ENCODE peak calls at places on chromosomes 6 and 20, in ten cellular contexts. F is cardiac fibroblast; X is GOT3; W is ELF-1; M is aorta; D is adipocyte; G is NK-92 treated with Interleukin-12 subunit alpha and Interleukin-12 subunit beta, amount 100 ng/mL, for 24 hours; J is skeletal muscle cell; S is HAP-1; O is Calu3. V is an unnamed sample.
A peak's percentile ranks its signal among the peaks of the same experiment; 100 is the strongest.

GRCh38 chr6:131995924-131996323 is 44.8 kb upstream of the CCN2 start:
- DNase-seq in F (peak; percentile 94), X (no peak), W (no peak), M (no peak), D (peak; percentile 79), G (no peak), J (peak; percentile 80), S (no peak), O (no peak), V (no peak)

GRCh38 chr20:57323034-57323433 is 6.6 kb upstream of the SPO11 start:
- DNase-seq in F (peak; percentile 2), X (peak; percentile 19), W (peak; percentile 90), M (no peak), D (peak; percentile 26), G (no peak), J (peak; percentile 7), S (no peak), O (peak; percentile 28), V (peak; percentile 18)

GRCh38 chr6:167479967-167480653 is 155.2 kb downstream of the TTLL2 start:
- DNase-seq in F (no peak), X (no peak), W (peak; percentile 68), M (no peak), D (no peak), G (no peak), J (no peak), S (peak; percentile 31), O (no peak), V (no peak)

GRCh38 chr6:30884521-30885480 is 482 bp downstream of the DDR1 start:
- DNase-seq in F (peak; percentile 17), X (no peak), W (peak; percentile 68), M (peak; percentile 72), D (peak; percentile 90), G (no peak), J (no peak), S (peak; percentile 21), O (peak; percentile 74), V (peak; percentile 62)

GRCh38 chr20:53857723-53858236 is 212.6 kb downstream of the BCAS1 start:
- DNase-seq in F (no peak), X (no peak), W (peak; percentile 76), M (no peak), D (no peak), G (no peak), J (no peak), S (peak; percentile 35), O (no peak), V (peak; percentile 76)

GRCh38 chr6:27617046-27617687 is 144.3 kb upstream of the ZNF184 start:
- DNase-seq in F (peak; percentile 59), X (no peak), W (peak; percentile 34), M (no peak), D (peak; percentile 56), G (no peak), J (no peak), S (peak; percentile 11), O (no peak), V (no peak)

GRCh38 chr6:78089551-78089950 is 436.7 kb downstream of the MEI4 start:
- DNase-seq in F (no peak), X (no peak), W (no peak), M (no peak), D (no peak), G (no peak), J (no peak), S (no peak), O (no peak), V (no peak)

GRCh38 chr6:52336919-52337561 is 24.9 kb upstream of the PAQR8 start:
- DNase-seq in F (no peak), X (no peak), W (no peak), M (no peak), D (no peak), G (no peak), J (no peak), S (no peak), O (no peak), V (no peak)

GRCh38 chr6:69693749-69694148 is 103.1 kb downstream of the LMBRD1 start:
- DNase-seq in F (peak; percentile 55), X (no peak), W (no peak), M (no peak), D (peak; percentile 69), G (no peak), J (peak; percentile 7), S (no peak), O (no peak), V (no peak)

GRCh38 chr20:38321959-38322598 is 18.1 kb downstream of the BPI start:
- DNase-seq in F (peak; percentile 83), X (no peak), W (peak; percentile 49), M (no peak), D (peak; percentile 84), G (no peak), J (peak; percentile 33), S (no peak), O (peak; percentile 76), V (no peak)

GRCh38 chr6:29792123-29793035 is 35.2 kb upstream of the HLA-G start:
- DNase-seq in F (peak; percentile 24), X (no peak), W (no peak), M (peak; percentile 85), D (peak; percentile 49), G (no peak), J (no peak), S (no peak), O (peak; percentile 50), V (peak; percentile 58)

GRCh38 chr6:111766524-111766857 is 106.8 kb downstream of the FYN start:
- DNase-seq in F (no peak), X (no peak), W (no peak), M (no peak), D (no peak), G (no peak), J (no peak), S (no peak), O (no peak), V (no peak)

GRCh38 chr6:143267740-143268139 is 182.8 kb downstream of the ADAT2 start:
- DNase-seq in F (no peak), X (no peak), W (no peak), M (no peak), D (peak; percentile 41), G (no peak), J (no peak), S (no peak), O (no peak), V (no peak)

GRCh38 chr20:21105429-21106170 is 558 bp downstream of the LINC00237 start:
- DNase-seq in F (no peak), X (no peak), W (peak; percentile 60), M (no peak), D (peak; percentile 37), G (no peak), J (no peak), S (no peak), O (no peak), V (no peak)

GRCh38 chr6:122610690-122611455 is 668 bp downstream of the PKIB start:
- DNase-seq in F (peak; percentile 14), X (no peak), W (peak; percentile 57), M (peak; percentile 66), D (peak; percentile 17), G (no peak), J (no peak), S (no peak), O (peak; percentile 73), V (peak; percentile 72)

GRCh38 chr20:33490934-33491656 is 1.2 kb downstream of the CBFA2T2 start:
- DNase-seq in F (peak; percentile 13), X (no peak), W (no peak), M (no peak), D (peak; percentile 25), G (no peak), J (no peak), S (no peak), O (no peak), V (no peak)

GRCh38 chr6:2560140-2560818 is 190.4 kb downstream of the MYLK4 start:
- DNase-seq in F (no peak), X (no peak), W (no peak), M (no peak), D (no peak), G (no peak), J (no peak), S (no peak), O (no peak), V (no peak)

GRCh38 chr6:124054034-124054433 is 250.4 kb downstream of the NKAIN2 start:
- DNase-seq in F (no peak), X (no peak), W (no peak), M (no peak), D (no peak), G (no peak), J (no peak), S (no peak), O (no peak), V (no peak)

GRCh38 chr6:44530209-44530909 is 142.9 kb downstream of the CDC5L start:
- DNase-seq in F (no peak), X (no peak), W (no peak), M (no peak), D (peak; percentile 11), G (no peak), J (no peak), S (no peak), O (no peak), V (no peak)

GRCh38 chr6:142839686-142840040 is 105.3 kb downstream of the HIVEP2 start:
- DNase-seq in F (peak; percentile 28), X (no peak), W (no peak), M (no peak), D (no peak), G (no peak), J (no peak), S (no peak), O (no peak), V (no peak)

GRCh38 chr20:12965880-12966270 is 42.9 kb upstream of the SPTLC3 start:
- DNase-seq in F (no peak), X (no peak), W (no peak), M (no peak), D (no peak), G (no peak), J (no peak), S (no peak), O (no peak), V (no peak)

GRCh38 chr20:63754008-63754407 is 14.4 kb downstream of the SLC2A4RG start:
- DNase-seq in F (no peak), X (no peak), W (peak; percentile 34), M (no peak), D (no peak), G (no peak), J (no peak), S (no peak), O (no peak), V (no peak)

GRCh38 chr6:144064831-144065668 is 30.3 kb downstream of the SF3B5 start:
- DNase-seq in F (no peak), X (no peak), W (peak; percentile 6), M (no peak), D (no peak), G (no peak), J (no peak), S (no peak), O (no peak), V (peak; percentile 70)

GRCh38 chr6:33927551-33927950 is 123.7 kb upstream of the MLN start:
- DNase-seq in F (peak; percentile 73), X (no peak), W (no peak), M (no peak), D (peak; percentile 7), G (no peak), J (peak; percentile 33), S (no peak), O (no peak), V (no peak)

GRCh38 chr6:105250523-105250922 is 70.7 kb upstream of the POPDC3 start:
- DNase-seq in F (no peak), X (no peak), W (no peak), M (no peak), D (no peak), G (no peak), J (no peak), S (no peak), O (no peak), V (no peak)

GRCh38 chr6:73314577-73315492 is 39.2 kb downstream of the DPPA5 start:
- DNase-seq in F (no peak), X (no peak), W (peak; percentile 35), M (no peak), D (no peak), G (no peak), J (no peak), S (no peak), O (no peak), V (no peak)

GRCh38 chr20:46430921-46431712 is 24.7 kb upstream of the ELMO2 start:
- DNase-seq in F (no peak), X (no peak), W (no peak), M (no peak), D (no peak), G (no peak), J (no peak), S (no peak), O (no peak), V (no peak)